ENCODE peak calls at places on chromosomes 12 and 14, in four cellular contexts. Z, W, Y and J are unnamed samples.

GRCh38 chr12:2614341-2614740 is 180.4 kb upstream of the FKBP4 start:
- DNase-seq in W (no peak), Y (no peak), Z (no peak), J (no peak)

GRCh38 chr14:50123062-50123461 is 6.7 kb upstream of the VCPKMT start:
- DNase-seq in Y (no peak), Z (no peak), W (no peak), J (no peak)

GRCh38 chr12:23221926-23222325 is 597.0 kb downstream of the ETNK1 start:
- DNase-seq in Z (no peak), W (no peak), Y (no peak), J (no peak)

GRCh38 chr12:79451988-79452387 is 238.8 kb downstream of the PAWR start:
- DNase-seq in W (no peak), Z (no peak), Y (peak), J (no peak)

GRCh38 chr14:47511829-47512228 is 163.6 kb downstream of the MDGA2 start:
- DNase-seq in W (no peak), Y (no peak), Z (no peak), J (no peak)

GRCh38 chr14:21852061-21852664 is 178.5 kb upstream of the OR4E1 start:
- DNase-seq in Z (peak), W (peak), Y (peak), J (no peak)

GRCh38 chr14:39006721-39007410 is 96.2 kb downstream of the SEC23A start:
- DNase-seq in Y (no peak), W (no peak), Z (no peak), J (no peak)

GRCh38 chr14:49966304-49966809 is 73.5 kb downstream of the ARF6 start:
- DNase-seq in Y (peak), W (no peak), Z (no peak), J (no peak)

GRCh38 chr14:61466249-61466904 is 145.0 kb downstream of the PRKCH start:
- DNase-seq in Z (no peak), W (peak), Y (peak), J (no peak)

GRCh38 chr12:56487448-56488040 is 417 bp downstream of the GLS2 start:
- DNase-seq in W (peak), Z (no peak), Y (peak), J (no peak)

GRCh38 chr14:36701144-36701543 is 39.5 kb downstream of the PAX9 start:
- DNase-seq in Y (no peak), Z (no peak), W (no peak), J (no peak)

GRCh38 chr12:6958609-6959375 is 7.6 kb downstream of the PTPN6 start:
- DNase-seq in W (no peak), Y (no peak), Z (no peak), J (no peak)

GRCh38 chr12:6788972-6789905 is at the start of gene CD4:
- DNase-seq in Z (no peak), Y (no peak), W (no peak), J (no peak)

GRCh38 chr12:41709463-41710285 is 435.0 kb downstream of the GXYLT1 start:
- DNase-seq in W (no peak), Y (no peak), Z (no peak), J (no peak)

GRCh38 chr14:37697489-37698121 is 102.2 kb downstream of the TTC6 start:
- DNase-seq in W (no peak), Z (no peak), Y (peak), J (no peak)

GRCh38 chr12:5882511-5883185 is 62.4 kb downstream of the ANO2 start:
- DNase-seq in Z (no peak), W (no peak), Y (no peak), J (no peak)

GRCh38 chr14:64191756-64192155 is 102.4 kb downstream of the ESR2 start:
- DNase-seq in Y (no peak), W (no peak), Z (no peak), J (no peak)

GRCh38 chr12:6178981-6179761 is 21.0 kb upstream of the CD9 start:
- DNase-seq in Y (peak), Z (no peak), W (no peak), J (no peak)

GRCh38 chr14:65153101-65153500 is 50.8 kb upstream of the MAX start:
- DNase-seq in Y (no peak), Z (no peak), W (no peak), J (no peak)

GRCh38 chr14:90087433-90087832 is 25.6 kb downstream of the KCNK13 start:
- DNase-seq in Y (peak), Z (no peak), W (no peak), J (no peak)

GRCh38 chr12:12954878-12955625 is 3.1 kb upstream of the GPRC5D start:
- DNase-seq in Y (no peak), Z (no peak), W (no peak), J (no peak)

GRCh38 chr12:102539651-102540553 is 59.5 kb upstream of the IGF1 start:
- DNase-seq in W (no peak), Y (peak), Z (no peak), J (no peak)

GRCh38 chr12:100110276-100110675 is 32.4 kb downstream of the BLTP3B start:
- DNase-seq in W (no peak), Y (no peak), Z (no peak), J (no peak)

GRCh38 chr14:33165144-33165925 is 226.7 kb downstream of the NPAS3 start:
- DNase-seq in W (no peak), Z (no peak), Y (no peak), J (no peak)

GRCh38 chr14:61706096-61706690 is 10.9 kb downstream of the HIF1A start:
- DNase-seq in Z (no peak), W (no peak), Y (no peak), J (no peak)

GRCh38 chr12:84822541-84822940 is 90.1 kb downstream of the SLC6A15 start:
- DNase-seq in W (no peak), Z (no peak), Y (no peak), J (no peak)

GRCh38 chr12:30796891-30797371 is 42.2 kb upstream of the CAPRIN2 start:
- DNase-seq in Y (no peak), W (peak), Z (no peak), J (no peak)

GRCh38 chr12:30796508-30796780 is 41.7 kb upstream of the CAPRIN2 start:
- DNase-seq in Z (peak), W (peak), Y (no peak), J (no peak)

GRCh38 chr12:30795410-30795659 is 40.6 kb upstream of the CAPRIN2 start:
- DNase-seq in Z (no peak), Y (no peak), W (no peak), J (no peak)

GRCh38 chr12:30795660-30796507 is 41.1 kb upstream of the CAPRIN2 start:
- DNase-seq in Z (peak), W (peak), Y (peak), J (no peak)

DNA sequence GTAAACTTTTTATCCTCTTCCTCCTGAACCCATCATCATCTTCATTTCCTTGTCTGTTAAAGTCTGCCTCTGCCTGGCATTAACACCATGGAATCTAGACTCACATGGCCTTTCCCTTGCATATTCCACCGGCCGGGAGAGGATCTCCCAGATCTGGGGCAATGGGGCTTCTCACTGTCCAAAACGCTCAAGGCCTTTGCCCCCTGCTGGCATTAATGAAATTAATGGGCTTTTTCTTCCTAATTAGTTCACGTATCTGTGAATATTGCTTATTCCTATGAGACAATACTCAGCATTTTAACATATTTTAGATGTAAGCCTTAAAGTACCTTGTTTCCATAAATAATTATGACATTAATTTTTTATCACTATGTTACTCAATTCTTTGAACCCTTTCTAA is 42.9 kb upstream of the CAPRIN2 start:
- DNase-seq in Z (no peak), W (no peak), Y (no peak), J (no peak)
- TF ChIP-seq NR2C2 in Z (no peak), W (no peak), Y (no peak), J (no peak)

GRCh38 chr12:93020225-93020997 is 91.3 kb upstream of the EEA1 start:
- DNase-seq in W (no peak), Y (peak), Z (peak), J (no peak)
- TF ChIP-seq NR2C2 in W (no peak), Y (peak), Z (no peak), J (no peak)

DNA sequence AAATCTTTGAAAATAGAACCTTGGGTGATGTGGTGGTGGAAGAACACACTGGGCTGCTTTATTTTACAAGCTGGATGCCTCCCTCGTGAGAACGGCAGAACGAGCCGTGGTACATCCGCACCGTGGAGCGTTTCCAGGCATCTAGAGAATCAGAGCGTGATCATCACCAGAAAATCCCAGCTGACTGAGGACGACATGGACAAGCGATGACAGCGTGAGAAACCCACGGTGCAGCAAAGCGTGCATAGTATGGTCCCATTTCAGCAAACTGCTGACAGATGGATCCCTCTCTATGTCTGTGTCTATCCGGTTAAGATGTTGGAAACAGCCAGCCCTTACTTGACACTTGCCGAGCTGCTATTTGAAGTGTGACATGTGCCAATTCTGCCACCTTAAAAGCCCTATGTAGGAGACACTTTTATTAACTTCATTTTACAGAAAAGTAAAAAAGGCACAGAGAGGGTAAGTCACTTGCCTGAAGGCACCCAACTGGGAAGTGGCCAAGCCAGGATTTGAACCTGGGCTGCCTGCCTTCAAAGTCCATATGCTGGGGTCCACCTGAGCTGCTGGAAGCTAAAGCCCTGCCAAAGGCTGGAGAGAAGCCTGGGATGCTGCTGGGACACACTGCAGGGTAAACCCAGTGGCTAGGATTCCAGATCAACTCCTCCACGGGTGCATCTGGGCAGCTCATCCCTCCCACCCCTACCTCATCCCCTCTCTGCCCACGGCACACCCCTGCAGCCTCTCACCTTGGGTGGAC is 14.9 kb downstream of the SCARB1 start:
- DNase-seq in Y (no peak), W (no peak), Z (no peak), J (no peak)
- TF ChIP-seq NR2C2 in Y (no peak), W (no peak), Z (no peak), J (no peak)

GRCh38 chr12:76976777-76977465 is 88.4 kb downstream of the E2F7 start:
- DNase-seq in Z (no peak), W (no peak), Y (no peak), J (no peak)
- TF ChIP-seq NR2C2 in Z (no peak), W (no peak), Y (no peak), J (no peak)

DNA sequence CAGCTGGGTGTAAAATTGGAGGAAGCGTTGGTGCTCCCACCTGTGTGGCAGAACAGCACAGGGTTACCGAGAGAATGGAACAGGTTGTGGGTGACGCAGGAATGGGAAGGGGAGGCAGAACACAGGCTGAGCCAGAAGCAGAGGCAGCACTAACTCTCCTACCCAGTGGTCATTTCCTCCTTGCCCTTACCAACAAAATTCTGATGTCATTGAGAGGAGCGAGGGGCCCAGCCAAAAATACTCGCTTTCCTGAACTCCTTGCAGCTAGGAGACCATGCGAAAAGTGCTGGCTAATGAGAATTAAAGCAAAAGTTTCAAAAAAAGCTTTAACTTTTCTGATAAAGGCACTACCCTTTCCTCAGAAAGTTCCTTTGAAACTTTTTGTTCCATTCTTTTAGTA is 54.4 kb upstream of the HMGA2 start:
- DNase-seq in W (no peak), Y (no peak), Z (no peak), J (no peak)
- TF ChIP-seq NR2C2 in W (no peak), Y (no peak), Z (no peak), J (no peak)

DNA sequence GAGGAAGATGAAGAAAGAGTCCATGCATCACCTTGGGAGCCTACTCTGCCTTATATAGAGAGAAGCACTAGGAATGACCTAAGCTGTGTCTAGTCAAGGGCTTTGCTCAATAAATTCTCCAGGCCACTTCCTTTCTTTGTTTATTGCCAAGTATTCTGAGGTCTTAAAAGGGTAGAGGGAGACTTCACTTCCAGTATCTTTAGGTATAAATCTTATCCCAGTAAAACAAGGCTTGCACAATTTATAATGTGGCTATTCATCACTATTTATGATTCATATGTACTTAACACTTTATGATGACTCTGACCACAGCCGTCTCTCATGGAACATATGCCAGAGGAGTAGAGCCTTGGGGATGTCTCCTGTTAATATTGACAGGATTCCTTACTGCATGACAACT is 85.1 kb upstream of the ARHGAP5 start:
- DNase-seq in W (no peak), Z (no peak), Y (no peak), J (no peak)
- TF ChIP-seq NR2C2 in W (no peak), Z (no peak), Y (no peak), J (no peak)